ENCODE peak calls at places on chromosomes 7 and 10, in five cellular contexts. L is astrocyte, Z is heart left ventricle, T is spleen, D is fibroblast of lung. O is an unnamed sample.

GRCh38 chr10:60664859-60665258 is 113.4 kb upstream of the CDK1 start:
- DNase-seq in L (no peak), Z (no peak), T (no peak), D (peak), O (peak)

GRCh38 chr7:152177696-152178404 is 152.4 kb downstream of the GALNT11 start:
- DNase-seq in L (peak), Z (no peak), T (no peak), D (no peak), O (peak)

GRCh38 chr7:155856656-155857055 is 44.4 kb upstream of the SHH start:
- DNase-seq in L (no peak), Z (no peak), T (peak), D (no peak), O (no peak)

GRCh38 chr7:87111877-87112276 is 40.4 kb upstream of the DMTF1 start:
- DNase-seq in L (no peak), Z (no peak), T (no peak), D (no peak), O (no peak)

GRCh38 chr7:913736-914520 is 37.6 kb downstream of the GET4 start:
- DNase-seq in L (no peak), Z (no peak), T (no peak), D (no peak), O (no peak)

GRCh38 chr7:27921081-27921836 is 181.3 kb downstream of the TAX1BP1 start:
- DNase-seq in L (peak), Z (peak), T (no peak), D (peak), O (peak)

GRCh38 chr10:87594864-87595263 is 64.8 kb upstream of the PAPSS2 start:
- DNase-seq in L (no peak), Z (no peak), T (no peak), D (peak), O (peak)

GRCh38 chr7:36755484-36755883 is 31.2 kb upstream of the AOAH start:
- DNase-seq in L (no peak), Z (no peak), T (no peak), D (no peak), O (no peak)

GRCh38 chr7:139706837-139707236 is 71.0 kb downstream of the HIPK2 start:
- DNase-seq in L (no peak), Z (no peak), T (no peak), D (no peak), O (no peak)

GRCh38 chr7:151061241-151062110 is 2.1 kb downstream of the SLC4A2 start:
- DNase-seq in L (no peak), Z (no peak), T (no peak), D (no peak), O (no peak)

GRCh38 chr7:141558544-141559183 is 7.5 kb downstream of the AGK start:
- DNase-seq in L (peak), Z (no peak), T (no peak), D (peak), O (peak)

GRCh38 chr10:44386546-44387052 is 1.7 kb upstream of the CXCL12 start:
- DNase-seq in L (no peak), Z (peak), T (peak), D (peak), O (peak)

GRCh38 chr10:34666008-34666700 is 148.9 kb downstream of the PARD3 start:
- DNase-seq in L (peak), Z (peak), T (no peak), D (peak), O (peak)

GRCh38 chr10:79026341-79026761 is 42.4 kb upstream of the ZMIZ1 start:
- DNase-seq in L (no peak), Z (no peak), T (peak), D (no peak), O (no peak)

GRCh38 chr7:152073352-152073751 is 47.9 kb downstream of the GALNT11 start:
- DNase-seq in L (no peak), Z (no peak), T (no peak), D (no peak), O (no peak)

GRCh38 chr10:1610986-1611770 is 126.1 kb downstream of the ADARB2 start:
- DNase-seq in L (no peak), Z (no peak), T (peak), D (no peak), O (no peak)

GRCh38 chr10:132328738-132329137 is 3.3 kb upstream of the LRRC27 start:
- DNase-seq in L (no peak), Z (peak), T (peak), D (no peak), O (peak)

GRCh38 chr7:33762153-33762902 is 143.0 kb upstream of the BMPER start:
- DNase-seq in L (no peak), Z (no peak), T (no peak), D (no peak), O (no peak)

GRCh38 chr7:66250711-66251110 is 45.6 kb downstream of the TPST1 start:
- DNase-seq in L (peak), Z (no peak), T (no peak), D (peak), O (peak)

GRCh38 chr7:74527842-74528241 is 74.1 kb downstream of the GTF2IRD1 start:
- DNase-seq in L (no peak), Z (no peak), T (no peak), D (no peak), O (no peak)

GRCh38 chr7:157544226-157544625 is 207.4 kb downstream of the DNAJB6 start:
- DNase-seq in L (no peak), Z (no peak), T (peak), D (no peak), O (no peak)

GRCh38 chr7:102450242-102450641 is 14.4 kb downstream of the ALKBH4 start:
- DNase-seq in L (no peak), Z (no peak), T (peak), D (no peak), O (no peak)

GRCh38 chr7:7850150-7850549 is 118.4 kb upstream of the GLCCI1 start:
- DNase-seq in L (no peak), Z (no peak), T (no peak), D (no peak), O (no peak)

GRCh38 chr10:11178606-11179221 is 161.0 kb downstream of the CELF2 start:
- DNase-seq in L (peak), Z (peak), T (peak), D (peak), O (peak)

GRCh38 chr10:93703066-93703465 is 674 bp upstream of the FRA10AC1 start:
- DNase-seq in L (peak), Z (no peak), T (no peak), D (peak), O (peak)

GRCh38 chr10:12974123-12974844 is 27.2 kb downstream of the CCDC3 start:
- DNase-seq in L (no peak), Z (no peak), T (no peak), D (no peak), O (no peak)

DNA sequence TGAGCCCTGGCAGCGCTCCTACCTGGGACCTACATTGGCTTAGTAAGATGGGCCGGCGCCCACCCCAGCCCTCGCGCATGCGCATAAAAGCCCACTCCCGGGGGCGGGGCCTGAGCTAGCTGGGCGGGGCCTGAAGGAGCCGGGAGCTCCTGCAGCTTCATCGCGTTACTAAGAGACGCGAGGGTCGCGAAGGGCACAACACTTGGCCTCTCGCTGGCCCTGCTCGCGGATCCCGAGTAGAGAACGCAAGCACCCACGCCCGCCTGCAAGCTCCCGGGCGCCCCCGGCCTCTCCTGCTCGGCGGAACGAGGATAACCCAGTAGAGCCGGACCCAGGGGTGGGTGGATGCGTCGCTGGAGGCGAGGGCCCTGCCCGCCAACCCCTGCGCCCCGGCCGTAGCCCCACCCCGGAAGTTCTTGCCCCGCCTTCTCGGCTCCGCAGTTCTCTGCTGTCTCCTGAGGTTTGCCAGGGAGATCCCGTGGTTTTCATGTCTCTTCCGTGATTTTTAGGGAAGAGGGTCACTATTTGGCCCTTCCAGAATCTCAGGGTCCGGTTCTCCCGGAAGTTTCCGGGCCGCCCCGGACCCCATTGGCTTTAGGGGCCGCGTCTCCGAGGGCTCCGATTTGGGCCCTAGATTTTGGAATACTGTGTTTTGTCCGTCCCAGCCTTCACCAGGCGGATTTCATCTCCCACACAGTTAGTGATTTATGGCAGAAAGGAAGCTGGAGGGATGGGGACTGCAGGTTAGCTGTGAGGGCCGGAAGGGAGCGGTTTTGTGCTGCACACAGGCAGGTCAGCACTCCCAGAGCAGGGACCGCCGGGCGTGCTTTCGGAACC is at the start of gene MEIG1:
- DNase-seq in L (peak), Z (peak), T (peak), D (peak), O (peak)
- H3K4me3 ChIP-seq in L (peak), Z (peak), T (peak), D (peak), O (peak)

GRCh38 chr10:33661580-33662269 is 327.3 kb upstream of the NRP1 start:
- DNase-seq in L (peak), Z (peak), T (peak), D (no peak), O (peak)
- H3K4me3 ChIP-seq in L (peak), Z (no peak), T (no peak), D (no peak), O (no peak)

GRCh38 chr10:7279303-7279702 is 131.5 kb downstream of the SFMBT2 start:
- DNase-seq in L (no peak), Z (no peak), T (no peak), D (no peak), O (no peak)
- H3K4me3 ChIP-seq in L (no peak), Z (no peak), T (no peak), D (no peak), O (no peak)

DNA sequence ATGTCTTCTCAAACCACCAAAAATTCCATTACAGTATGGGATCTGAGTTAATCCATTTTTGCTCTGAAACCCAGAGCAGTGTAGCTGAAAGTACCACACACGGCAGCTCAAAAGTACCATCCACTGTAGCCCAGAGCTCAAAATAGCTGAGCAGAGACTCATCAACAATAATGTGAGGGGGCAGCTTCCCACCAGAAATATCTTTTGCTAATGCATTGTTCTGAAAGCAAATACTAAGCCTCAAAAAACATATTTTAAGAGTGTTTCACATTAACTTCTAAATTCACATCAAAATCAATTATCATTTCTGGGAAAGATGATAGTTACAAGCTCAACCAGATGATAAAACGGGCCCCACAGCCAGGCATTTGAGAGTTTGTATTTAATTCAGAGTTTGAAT is 73.7 kb downstream of the ABLIM1 start:
- DNase-seq in L (peak), Z (no peak), T (no peak), D (no peak), O (peak)
- H3K4me3 ChIP-seq in L (no peak), Z (no peak), T (no peak), D (no peak), O (no peak)

O was measured in fibroblast of the aortic adventitia.